ENCODE peak calls at places on chromosomes 12 and 14, in four cellular contexts. W is vagina, S is Peyer's patch, F is ovary. D is an unnamed sample. For H3K4me1, the result is how much of the 10 kb centered on the place peaks cover.

GRCh38 chr14:65239143-65239672 is 136.9 kb upstream of the MAX start:
- DNase-seq in W (no peak), S (peak), F (no peak), D (no peak)

GRCh38 chr12:95429172-95429510 is 44.8 kb upstream of the METAP2 start:
- DNase-seq in W (no peak), S (no peak), F (no peak), D (no peak)

GRCh38 chr12:63129927-63130326 is 21.1 kb downstream of the AVPR1A start:
- DNase-seq in W (no peak), S (no peak), F (no peak), D (no peak)

GRCh38 chr12:57127101-57127709 is 1.1 kb upstream of the LRP1 start:
- DNase-seq in W (peak), S (peak), F (peak), D (no peak)

GRCh38 chr12:51777457-51777856 is 71.1 kb downstream of the FIGNL2 start:
- DNase-seq in W (no peak), S (no peak), F (no peak), D (no peak)

GRCh38 chr14:61420326-61420725 is 98.9 kb downstream of the PRKCH start:
- DNase-seq in W (no peak), S (no peak), F (no peak), D (no peak)

GRCh38 chr12:28424965-28425364 is 234.7 kb downstream of the CCDC91 start:
- DNase-seq in W (no peak), S (no peak), F (peak), D (peak)

GRCh38 chr12:127145929-127146789 is 1120.8 kb upstream of the TMEM132C start:
- DNase-seq in W (no peak), S (peak), F (peak), D (peak)

GRCh38 chr12:59396519-59396918 is 199.3 kb upstream of the SLC16A7 start:
- DNase-seq in W (no peak), S (no peak), F (no peak), D (no peak)

GRCh38 chr14:90720336-90720735 is 95.9 kb downstream of the TTC7B start:
- DNase-seq in W (no peak), S (peak), F (no peak), D (no peak)

GRCh38 chr14:51395361-51395849 is 155.4 kb downstream of the TMX1 start:
- DNase-seq in W (peak), S (peak), F (peak), D (no peak)

GRCh38 chr12:64125913-64126312 is 96.2 kb downstream of the KICS2 start:
- DNase-seq in W (no peak), S (no peak), F (no peak), D (no peak)

GRCh38 chr12:45377815-45378214 is 161.9 kb downstream of the ANO6 start:
- DNase-seq in W (no peak), S (no peak), F (no peak), D (no peak)

GRCh38 chr14:94391284-94391914 is 3.0 kb upstream of the SERPINA1 start:
- DNase-seq in W (no peak), S (no peak), F (no peak), D (no peak)

GRCh38 chr14:101128478-101129450 is 225.2 kb upstream of the RTL1 start:
- DNase-seq in W (peak), S (peak), F (no peak), D (no peak)

GRCh38 chr14:23514009-23514962 is 37.3 kb downstream of the ZFHX2 start:
- DNase-seq in W (no peak), S (no peak), F (no peak), D (no peak)

GRCh38 chr12:570237-570925 is 92.9 kb downstream of the NINJ2 start:
- DNase-seq in W (no peak), S (peak), F (peak), D (peak)

GRCh38 chr12:126193190-126193589 is 1128.0 kb downstream of the AACS start:
- DNase-seq in W (no peak), S (no peak), F (no peak), D (no peak)

GRCh38 chr12:114407034-114407420 is 1.1 kb upstream of the TBX5 start:
- DNase-seq in W (no peak), S (no peak), F (no peak), D (no peak)

GRCh38 chr14:73743431-73743931 is 29.3 kb upstream of the PNMA1 start:
- DNase-seq in W (no peak), S (peak), F (no peak), D (no peak)

GRCh38 chr12:95623554-95624170 is 72.4 kb upstream of the USP44 start:
- DNase-seq in W (no peak), S (peak), F (peak), D (peak)

GRCh38 chr12:125312471-125312870 is 247.2 kb downstream of the AACS start:
- DNase-seq in W (no peak), S (no peak), F (no peak), D (no peak)

GRCh38 chr12:92466391-92467305 is 236.1 kb upstream of the PLEKHG7 start:
- DNase-seq in W (no peak), S (peak), F (no peak), D (no peak)

DNA sequence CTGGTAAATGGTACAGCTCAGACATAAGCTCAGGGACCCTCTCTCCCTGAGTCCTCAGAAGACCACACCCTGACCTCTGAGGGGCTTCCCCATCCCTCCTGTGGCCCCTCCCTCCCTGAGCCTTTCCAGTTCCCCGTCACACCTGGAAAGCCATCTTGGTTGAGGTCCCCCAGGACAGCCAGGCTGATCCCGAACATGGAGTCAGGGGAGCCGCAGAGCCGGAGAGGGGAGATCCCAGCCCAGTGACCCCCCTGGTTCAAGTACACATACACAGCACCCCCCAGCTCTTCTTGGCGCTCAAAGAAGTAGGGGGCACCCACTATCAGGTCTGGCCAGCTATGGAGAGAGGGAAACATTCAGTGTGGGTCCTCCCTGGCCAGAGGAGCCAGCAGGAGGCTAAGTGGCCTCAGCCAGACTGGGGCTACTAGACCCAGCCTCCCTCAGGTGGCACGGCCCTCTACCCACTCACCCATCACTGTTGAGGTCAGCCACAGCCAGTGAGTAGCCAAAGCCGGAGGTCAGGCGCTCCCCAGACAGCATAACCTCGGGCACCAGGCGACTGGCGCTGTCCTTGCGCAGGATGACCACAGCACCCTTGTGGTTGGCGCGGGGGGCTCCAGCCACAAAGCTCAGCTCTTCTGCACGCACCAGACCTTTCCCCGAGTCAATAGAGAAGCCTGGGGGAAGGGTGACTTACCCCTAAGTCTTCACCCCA is 9.3 kb downstream of the ITGA7 start:
- DNase-seq in W (no peak), S (no peak), F (no peak), D (no peak)
- H3K4me3 ChIP-seq in W (no peak), S (no peak), F (no peak), D (no peak)

GRCh38 chr12:24903305-24904088 is 45.4 kb downstream of the BCAT1 start:
- DNase-seq in W (no peak), S (no peak), F (no peak), D (no peak)
- TF ChIP-seq POLR2A in W (no peak), S (no peak), F (peak), D (no peak)

DNA sequence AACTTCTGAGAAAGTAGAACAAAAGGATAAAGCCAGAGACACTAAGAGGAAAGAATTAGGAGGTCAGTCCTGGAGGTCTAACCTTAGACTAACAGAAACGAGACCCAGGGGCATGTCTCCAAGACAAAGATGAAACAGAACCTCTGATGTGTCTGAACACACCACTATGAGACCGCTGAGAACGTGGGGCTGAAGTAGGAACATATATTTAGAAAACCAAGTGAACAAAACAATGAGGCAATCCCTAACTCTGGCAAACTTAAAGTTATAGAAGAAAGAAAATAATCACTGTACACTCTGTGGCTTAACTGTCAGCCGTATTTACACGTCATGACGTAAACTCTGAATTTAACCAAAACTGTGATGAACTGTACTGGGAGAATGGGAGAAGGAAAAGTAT is 17.9 kb downstream of the KCTD10 start:
- DNase-seq in W (no peak), S (no peak), F (no peak), D (no peak)
- H3K4me1 ChIP-seq in W (half or more), S (under half), F (under half), D (half or more)

GRCh38 chr14:78240567-78240966 is 70.4 kb downstream of the NRXN3 start:
- DNase-seq in W (no peak), S (no peak), F (no peak), D (no peak)
- H3K4me3 ChIP-seq in W (no peak), S (no peak), F (no peak), D (no peak)

GRCh38 chr14:99791476-99792283 is 1.5 kb upstream of the EML1 start:
- DNase-seq in W (no peak), S (no peak), F (no peak), D (peak)

GRCh38 chr14:99793213-99794155 is at the start of gene EML1:
- DNase-seq in W (no peak), S (peak), F (peak), D (peak)

GRCh38 chr14:99794156-99794780 is 1.1 kb downstream of the EML1 start:
- DNase-seq in W (no peak), S (no peak), F (no peak), D (no peak)

GRCh38 chr14:99790978-99791376 is 2.2 kb upstream of the EML1 start:
- DNase-seq in W (no peak), S (no peak), F (no peak), D (no peak)

DNA sequence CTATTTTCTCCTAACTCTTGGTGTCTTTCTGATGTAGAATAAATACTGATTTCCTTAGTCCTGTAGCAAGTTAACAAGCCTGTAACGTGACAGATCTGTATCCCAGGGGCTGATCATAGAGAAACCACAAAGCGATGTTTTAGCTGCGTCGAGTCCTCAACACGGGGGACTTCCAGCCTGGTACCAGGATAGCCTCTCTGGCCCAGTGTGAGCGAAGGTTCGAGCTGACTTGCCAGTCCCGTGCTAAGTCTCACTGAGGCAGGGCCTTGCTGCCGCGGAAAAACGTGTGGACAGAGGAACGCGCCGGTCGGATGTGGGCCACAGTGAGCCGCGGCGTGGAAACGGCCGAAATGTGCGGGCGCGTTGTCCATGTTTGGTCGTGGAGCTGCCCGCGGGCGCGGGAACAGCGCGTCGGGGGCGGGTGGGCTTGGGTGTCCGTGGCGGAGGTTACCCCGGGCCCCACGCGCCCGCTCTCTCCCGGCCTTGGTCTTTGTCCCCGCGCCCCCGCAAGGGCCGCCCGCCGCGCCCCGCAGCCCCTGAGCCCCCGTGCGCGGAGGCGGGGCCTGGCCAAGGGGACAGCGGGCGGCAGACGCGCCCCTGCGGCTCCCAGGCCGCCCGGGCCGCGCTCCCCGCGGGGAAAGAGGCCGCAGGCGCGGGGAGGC is 531 bp upstream of the EML1 start:
- DNase-seq in W (no peak), S (no peak), F (no peak), D (no peak)
- TF ChIP-seq POLR2A in W (no peak), S (no peak), F (no peak), D (no peak)